ENCODE peak calls at places on chromosomes 13 and 19, in seven cellular contexts. I, T, H, Q, D, W and O are unnamed samples.

GRCh38 chr19:5624154-5624663 is 1.3 kb downstream of the SAFB start:
- DNase-seq in I (peak; percentile 54), T (no peak), H (peak; percentile 58), Q (peak; percentile 37), D (peak; percentile 44), W (peak; percentile 51), O (peak; percentile 35)

GRCh38 chr19:3950871-3951861 is 18.3 kb downstream of the NMRK2 start:
- DNase-seq in I (peak; percentile 74), T (no peak), H (no peak), Q (no peak), D (no peak), W (no peak), O (no peak)

GRCh38 chr13:98937911-98938381 is 39.9 kb downstream of the DOCK9 start:
- DNase-seq in I (peak; percentile 80), T (no peak), H (peak; percentile 16), Q (no peak), D (no peak), W (no peak), O (no peak)

GRCh38 chr19:35038623-35039512 is 2.7 kb upstream of the HPN start:
- DNase-seq in I (no peak), T (no peak), H (no peak), Q (no peak), D (no peak), W (no peak), O (no peak)

GRCh38 chr19:48711106-48711662 is 8.3 kb downstream of the MAMSTR start:
- DNase-seq in I (no peak), T (no peak), H (no peak), Q (no peak), D (no peak), W (no peak), O (no peak)

GRCh38 chr19:10116866-10117616 is 2.7 kb downstream of the EIF3G start:
- DNase-seq in I (no peak), T (no peak), H (no peak), Q (no peak), D (no peak), W (no peak), O (no peak)

GRCh38 chr19:42683917-42684513 is 56.3 kb downstream of the PSG3 start:
- DNase-seq in I (peak; percentile 32), T (no peak), H (peak; percentile 57), Q (no peak), D (no peak), W (no peak), O (peak; percentile 6)

GRCh38 chr13:41193469-41193868 is 900 bp downstream of the KBTBD7 start:
- DNase-seq in I (no peak), T (no peak), H (no peak), Q (no peak), D (no peak), W (no peak), O (no peak)

GRCh38 chr13:29039212-29039611 is 219.1 kb downstream of the MTUS2 start:
- DNase-seq in I (no peak), T (no peak), H (no peak), Q (no peak), D (no peak), W (no peak), O (no peak)

GRCh38 chr13:46173656-46174055 is 8.3 kb downstream of the LCP1 start:
- DNase-seq in I (no peak), T (no peak), H (no peak), Q (no peak), D (no peak), W (no peak), O (no peak)

GRCh38 chr13:109036091-109036490 is 406.7 kb downstream of the MYO16 start:
- DNase-seq in I (no peak), T (no peak), H (no peak), Q (no peak), D (no peak), W (no peak), O (no peak)

GRCh38 chr19:2385053-2385721 is 25.1 kb downstream of the TMPRSS9 start:
- DNase-seq in I (peak; percentile 99), T (no peak), H (peak; percentile 63), Q (no peak), D (peak; percentile 51), W (no peak), O (peak; percentile 81)

GRCh38 chr19:20964798-20965197 is 41.7 kb downstream of the ZNF85 start:
- DNase-seq in I (no peak), T (no peak), H (no peak), Q (no peak), D (no peak), W (no peak), O (no peak)

GRCh38 chr13:112477070-112477619 is 101.0 kb downstream of the SPACA7 start:
- DNase-seq in I (no peak), T (no peak), H (no peak), Q (no peak), D (no peak), W (no peak), O (no peak)

GRCh38 chr19:45995715-45996385 is 583 bp downstream of the CCDC61 start:
- DNase-seq in I (no peak), T (no peak), H (peak; percentile 64), Q (no peak), D (no peak), W (no peak), O (peak; percentile 39)

GRCh38 chr19:48290923-48291700 is 21.2 kb downstream of the ZNF114 start:
- DNase-seq in I (peak; percentile 93), T (peak; percentile 30), H (peak; percentile 91), Q (peak; percentile 79), D (peak; percentile 75), W (peak; percentile 67), O (peak; percentile 62)

GRCh38 chr13:99227331-99227900 is 26.8 kb downstream of the UBAC2 start:
- DNase-seq in I (no peak), T (no peak), H (no peak), Q (no peak), D (no peak), W (no peak), O (no peak)

GRCh38 chr13:95258619-95259194 is 42.5 kb downstream of the ABCC4 start:
- DNase-seq in I (no peak), T (no peak), H (no peak), Q (no peak), D (no peak), W (peak; percentile 69), O (peak; percentile 77)

GRCh38 chr19:57642396-57643046 is 9.6 kb downstream of the ZNF211 start:
- DNase-seq in I (no peak), T (no peak), H (no peak), Q (no peak), D (no peak), W (no peak), O (no peak)

GRCh38 chr19:56811480-56811879 is 29.0 kb downstream of the PEG3 start:
- DNase-seq in I (no peak), T (no peak), H (no peak), Q (no peak), D (no peak), W (no peak), O (no peak)

GRCh38 chr13:41130356-41130755 is 2.2 kb downstream of the KBTBD6 start:
- DNase-seq in I (no peak), T (no peak), H (no peak), Q (no peak), D (no peak), W (no peak), O (no peak)

GRCh38 chr19:9885077-9885552 is 50.0 kb downstream of the PIN1 start:
- DNase-seq in I (peak; percentile 57), T (no peak), H (peak; percentile 65), Q (peak; percentile 39), D (no peak), W (no peak), O (no peak)

GRCh38 chr19:46068345-46069258 is 27.8 kb upstream of the IGFL4 start:
- DNase-seq in I (no peak), T (no peak), H (peak; percentile 93), Q (no peak), D (peak; percentile 33), W (no peak), O (peak; percentile 65)

GRCh38 chr19:17121736-17122293 is 46.2 kb downstream of the MYO9B start:
- DNase-seq in I (no peak), T (no peak), H (peak; percentile 97), Q (no peak), D (no peak), W (no peak), O (no peak)

GRCh38 chr13:96898212-96898611 is 96.1 kb downstream of the OXGR1 start:
- DNase-seq in I (no peak), T (no peak), H (peak; percentile 80), Q (no peak), D (no peak), W (no peak), O (no peak)

GRCh38 chr19:11347546-11347945 is 1.2 kb downstream of the CCDC159 start:
- DNase-seq in I (no peak), T (no peak), H (no peak), Q (no peak), D (no peak), W (no peak), O (no peak)

GRCh38 chr13:102369303-102369702 is 32.5 kb downstream of the FGF14 start:
- DNase-seq in I (no peak), T (no peak), H (no peak), Q (no peak), D (no peak), W (peak; percentile 31), O (no peak)

GRCh38 chr19:13396256-13397080 is 109.8 kb downstream of the CACNA1A start:
- DNase-seq in I (peak; percentile 73), T (no peak), H (peak; percentile 74), Q (no peak), D (peak; percentile 15), W (peak; percentile 60), O (peak; percentile 11)

GRCh38 chr13:95924389-95924994 is 128.7 kb downstream of the UGGT2 start:
- DNase-seq in I (peak; percentile 10), T (no peak), H (peak; percentile 80), Q (no peak), D (no peak), W (no peak), O (no peak)

GRCh38 chr19:55353803-55354697 is 469 bp downstream of the COX6B2 start:
- DNase-seq in I (peak; percentile 99), T (peak; percentile 57), H (peak; percentile 39), Q (peak; percentile 54), D (peak; percentile 86), W (peak; percentile 57), O (peak; percentile 45)

GRCh38 chr13:22194106-22194810 is 523.4 kb downstream of the FGF9 start:
- DNase-seq in I (no peak), T (no peak), H (no peak), Q (no peak), D (no peak), W (no peak), O (no peak)

GRCh38 chr19:511101-511841 is 4.0 kb downstream of the TPGS1 start:
- DNase-seq in I (peak; percentile 86), T (peak; percentile 85), H (no peak), Q (no peak), D (peak; percentile 82), W (peak; percentile 41), O (peak; percentile 69)

GRCh38 chr19:44824758-44825157 is 15.9 kb downstream of the BCAM start:
- DNase-seq in I (no peak), T (no peak), H (no peak), Q (no peak), D (no peak), W (no peak), O (no peak)

GRCh38 chr13:32837973-32838940 is 178.0 kb upstream of the KL start:
- DNase-seq in I (no peak), T (no peak), H (no peak), Q (no peak), D (no peak), W (no peak), O (no peak)

GRCh38 chr19:2015611-2015950 is at the start of gene BTBD2:
- DNase-seq in I (no peak), T (no peak), H (peak; percentile 93), Q (peak; percentile 78), D (peak; percentile 70), W (peak; percentile 47), O (peak; percentile 75)

GRCh38 chr13:52051400-52051799 is 26.9 kb downstream of the UTP14C start:
- DNase-seq in I (no peak), T (no peak), H (peak; percentile 4), Q (no peak), D (no peak), W (no peak), O (no peak)

GRCh38 chr19:10568444-10568825 is 344 bp downstream of the CDKN2D start:
- DNase-seq in I (no peak), T (no peak), H (no peak), Q (no peak), D (peak; percentile 63), W (peak; percentile 35), O (peak; percentile 54)